ENCODE peak calls at places on chromosomes 1 and 21, in four cellular contexts. L, O, Z and V are unnamed samples.
A peak's percentile ranks its signal among the peaks of the same experiment; 100 is the strongest.

GRCh38 chr1:90201467-90202358 is 206.8 kb downstream of the ZNF326 start:
- DNase-seq in L (no peak), Z (no peak), O (no peak), V (no peak)

GRCh38 chr21:45104560-45104959 is 30.2 kb downstream of the ADARB1 start:
- DNase-seq in L (no peak), Z (no peak), O (no peak), V (no peak)

GRCh38 chr1:94883688-94884087 is 43.2 kb downstream of the CNN3 start:
- DNase-seq in L (no peak), Z (no peak), O (no peak), V (no peak)

GRCh38 chr1:245311887-245312286 is 157.1 kb downstream of the KIF26B start:
- DNase-seq in L (no peak), O (no peak), Z (no peak), V (no peak)

GRCh38 chr1:109717729-109718128 is 5.7 kb downstream of the GSTM5 start:
- DNase-seq in L (no peak), Z (no peak), O (no peak), V (no peak)

GRCh38 chr1:221439008-221439733 is 302.7 kb downstream of the DUSP10 start:
- DNase-seq in O (no peak), Z (peak; percentile 37), L (peak; percentile 42), V (no peak)

GRCh38 chr1:85137660-85138059 is 63.2 kb downstream of the SYDE2 start:
- DNase-seq in Z (no peak), O (no peak), L (peak; percentile 10), V (no peak)

GRCh38 chr1:116951175-116951935 is 41.6 kb downstream of the PTGFRN start:
- DNase-seq in Z (no peak), L (no peak), O (peak; percentile 71), V (no peak)

GRCh38 chr1:209733409-209734192 is 22.3 kb upstream of the TRAF3IP3 start:
- DNase-seq in L (no peak), O (no peak), Z (no peak), V (no peak)

GRCh38 chr1:207993477-207994445 is 82.8 kb upstream of the CD34 start:
- DNase-seq in L (no peak), O (no peak), Z (no peak), V (no peak)

GRCh38 chr1:231600461-231600976 is 26.1 kb upstream of the DISC1 start:
- DNase-seq in O (no peak), Z (no peak), L (no peak), V (no peak)

GRCh38 chr1:228315945-228316588 is 90.6 kb downstream of the TRIM11 start:
- DNase-seq in Z (no peak), L (no peak), O (no peak), V (no peak)

GRCh38 chr1:172359531-172359991 is 60.9 kb upstream of the C1orf105 start:
- DNase-seq in L (no peak), O (no peak), Z (no peak), V (no peak)

GRCh38 chr1:97423397-97423796 is 497.4 kb downstream of the DPYD start:
- DNase-seq in Z (no peak), O (no peak), L (no peak), V (no peak)

GRCh38 chr1:20227704-20228103 is 41.4 kb upstream of the PLA2G2C start:
- DNase-seq in O (no peak), L (no peak), Z (no peak), V (no peak)

GRCh38 chr1:184387069-184387870 is 441 bp downstream of the C1orf21 start:
- DNase-seq in O (peak; percentile 25), Z (peak; percentile 33), L (no peak), V (peak; percentile 17)

GRCh38 chr21:33069994-33070811 is at the start of gene OLIG1:
- DNase-seq in L (peak; percentile 55), O (no peak), Z (no peak), V (no peak)

GRCh38 chr21:44847261-44848056 is 26.0 kb downstream of the PTTG1IP start:
- DNase-seq in Z (no peak), L (no peak), O (no peak), V (no peak)

GRCh38 chr1:91730781-91731732 is 154.9 kb downstream of the TGFBR3 start:
- DNase-seq in L (no peak), O (peak; percentile 54), Z (no peak), V (peak; percentile 46)

GRCh38 chr21:20272791-20273362 is 725.3 kb upstream of the NCAM2 start:
- DNase-seq in O (no peak), Z (no peak), L (no peak), V (no peak)

GRCh38 chr1:162699366-162699765 is 67.1 kb downstream of the DDR2 start:
- DNase-seq in L (no peak), Z (no peak), O (no peak), V (no peak)

GRCh38 chr1:174998569-174999215 is 1.1 kb upstream of the CACYBP start:
- DNase-seq in O (no peak), Z (peak; percentile 33), L (peak; percentile 77), V (peak; percentile 56)

GRCh38 chr1:63622847-63623566 is 29.8 kb downstream of the PGM1 start:
- DNase-seq in L (no peak), Z (no peak), O (no peak), V (no peak)

GRCh38 chr1:89271616-89272015 is 1.0 kb downstream of the GBP5 start:
- DNase-seq in O (no peak), Z (no peak), L (no peak), V (no peak)

GRCh38 chr1:167456500-167456899 is 61.8 kb downstream of the CD247 start:
- DNase-seq in L (no peak), Z (no peak), O (no peak), V (no peak)

GRCh38 chr1:228650141-228650540 is 85.1 kb upstream of the RHOU start:
- DNase-seq in Z (no peak), L (no peak), O (no peak), V (no peak)

GRCh38 chr1:23718482-23718881 is 24.8 kb upstream of the ELOA start:
- DNase-seq in L (peak; percentile 33), Z (no peak), O (no peak), V (no peak)

GRCh38 chr1:116836099-116836498 is 73.6 kb upstream of the PTGFRN start:
- DNase-seq in O (no peak), Z (no peak), L (no peak), V (no peak)

GRCh38 chr1:162304736-162305135 is 71.9 kb downstream of the SPATA46 start:
- DNase-seq in Z (no peak), L (no peak), O (no peak), V (no peak)

GRCh38 chr1:8343464-8344001 is 25.6 kb downstream of the SLC45A1 start:
- DNase-seq in L (peak; percentile 58), Z (no peak), O (peak; percentile 88), V (peak; percentile 66)

GRCh38 chr1:192161974-192162373 is 3.7 kb downstream of the RGS18 start:
- DNase-seq in L (no peak), O (no peak), Z (no peak), V (no peak)

GRCh38 chr1:31712625-31713024 is 8.8 kb upstream of the COL16A1 start:
- DNase-seq in Z (no peak), O (peak; percentile 61), L (no peak), V (peak; percentile 58)

GRCh38 chr1:8382608-8383525 is 65.0 kb downstream of the SLC45A1 start:
- DNase-seq in L (no peak), O (no peak), Z (no peak), V (no peak)

GRCh38 chr1:12112711-12113161 is 49.6 kb downstream of the TNFRSF8 start:
- DNase-seq in Z (no peak), O (no peak), L (no peak), V (no peak)

GRCh38 chr1:220813013-220813412 is 26.3 kb downstream of the MTARC1 start:
- DNase-seq in O (no peak), Z (no peak), L (no peak), V (no peak)

DNA sequence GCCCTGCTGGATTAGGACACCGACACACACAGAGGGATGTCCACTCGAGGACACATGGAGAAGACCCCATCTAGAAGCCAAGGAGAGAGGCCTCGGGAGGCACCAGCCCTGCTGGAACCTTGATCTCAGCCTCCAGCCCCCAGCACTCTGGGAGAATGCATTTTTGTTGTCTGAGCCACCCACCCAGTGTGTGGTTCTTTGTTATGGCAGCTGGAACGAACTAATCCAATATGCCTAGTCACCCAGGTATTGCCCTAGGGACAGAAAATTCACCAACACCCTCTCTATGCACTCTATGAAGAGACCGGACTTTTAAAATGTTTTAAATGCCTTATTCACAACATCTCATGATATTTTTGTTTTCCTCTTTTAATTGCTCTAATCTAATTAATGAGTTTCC is 117.4 kb downstream of the CRYAA start:
- DNase-seq in L (no peak), O (no peak), Z (no peak), V (no peak)
- H3K4me1 ChIP-seq in L (peaks cover 19% of the 10 kb centered on the region), O (no peaks in the 10 kb centered on the region), Z (no peaks in the 10 kb centered on the region), V (peaks cover 13% of the 10 kb centered on the region)

DNA sequence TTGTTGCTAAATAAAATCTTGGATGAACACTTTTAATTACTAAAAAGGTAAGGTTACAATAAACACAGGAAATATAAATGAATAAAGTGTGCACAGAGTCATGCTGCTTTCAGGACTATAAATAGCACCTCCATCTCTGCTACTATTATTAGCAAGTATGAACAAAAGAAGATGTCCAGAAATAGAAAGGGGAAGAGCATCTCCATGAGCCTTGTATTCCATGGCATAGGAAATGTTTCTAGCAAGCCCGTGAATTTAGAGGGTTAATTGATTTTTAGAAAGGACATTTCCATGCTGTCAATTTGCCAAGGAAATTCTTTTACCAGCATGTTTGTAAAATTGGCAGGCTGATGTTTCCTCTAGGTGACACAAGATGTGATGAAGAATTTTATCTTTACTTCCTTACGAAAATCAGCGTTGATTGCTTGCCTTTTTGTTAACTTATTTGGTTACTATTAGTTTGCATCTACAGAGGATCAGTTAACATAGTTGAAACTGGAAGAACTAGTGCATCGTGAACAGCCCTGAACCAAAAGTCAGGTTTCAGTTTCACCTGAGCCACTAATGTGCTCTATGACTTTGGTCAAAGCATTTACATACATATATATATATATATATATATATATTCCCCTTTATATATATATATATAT is 45.3 kb downstream of the NR5A2 start:
- DNase-seq in Z (no peak), L (no peak), O (no peak), V (no peak)
- H3K4me3 ChIP-seq in Z (no peak overlapping the region), L (no peak overlapping the region), O (no peak overlapping the region), V (no peak overlapping the region)

GRCh38 chr1:1165485-1165884 is 8.2 kb upstream of the TTLL10 start:
- DNase-seq in L (no peak), Z (no peak), O (no peak), V (no peak)
- TF ChIP-seq CTCF in L (no peak), Z (no peak), O (no peak), V (no peak)

GRCh38 chr1:108646265-108646660 is 14.6 kb downstream of the HENMT1 start:
- DNase-seq in O (no peak), L (no peak), Z (no peak), V (no peak)
- H3K4me1 ChIP-seq in O (no peaks in the 10 kb centered on the region), L (peaks cover 6% of the 10 kb centered on the region), Z (peaks cover 58% of the 10 kb centered on the region), V (peaks cover 14% of the 10 kb centered on the region)

GRCh38 chr1:119009300-119009660 is 21.1 kb upstream of the TBX15 start:
- DNase-seq in O (no peak), L (no peak), Z (no peak), V (no peak)
- H3K4me3 ChIP-seq in O (no peak overlapping the region), L (no peak overlapping the region), Z (no peak overlapping the region), V (no peak overlapping the region)

GRCh38 chr1:6454856-6455751 is 10.9 kb downstream of the TNFRSF25 start:
- DNase-seq in L (no peak), Z (no peak), O (no peak), V (no peak)

GRCh38 chr1:6459850-6460265 is 6.1 kb downstream of the TNFRSF25 start:
- DNase-seq in L (no peak), O (no peak), Z (peak; percentile 36), V (no peak)

GRCh38 chr1:6461237-6461530 is 4.8 kb downstream of the TNFRSF25 start:
- DNase-seq in L (no peak), O (no peak), Z (no peak), V (no peak)

GRCh38 chr1:6460349-6461236 is 5.4 kb downstream of the TNFRSF25 start:
- DNase-seq in O (no peak), Z (peak; percentile 80), L (no peak), V (no peak)

GRCh38 chr1:6456800-6457466 is 9.0 kb downstream of the TNFRSF25 start:
- DNase-seq in O (no peak), L (no peak), Z (no peak), V (no peak)
- TF ChIP-seq CTCF in O (no peak), L (no peak), Z (no peak), V (no peak)